ENCODE peak calls at places on chromosomes 2 and 18, in six cellular contexts. K is cardiac muscle cell, H is astrocyte of the spinal cord, N is PC-3, I is nucleus accumbens, M is amniotic epithelial cell. J is an unnamed sample.

GRCh38 chr2:177983183-177983788 is 89.3 kb downstream of the PDE11A start:
- DNase-seq in K (peak), H (peak), N (peak), I (no peak), M (peak), J (peak)

GRCh38 chr18:32769242-32770180 is 3.3 kb downstream of the KLHL14 start:
- DNase-seq in K (peak), H (no peak), N (no peak), I (no peak), M (no peak), J (peak)

GRCh38 chr2:130825231-130825971 is 11.3 kb upstream of the ARHGEF4 start:
- DNase-seq in K (no peak), H (no peak), N (no peak), I (peak), M (no peak), J (no peak)

GRCh38 chr2:1556776-1557466 is 143.7 kb downstream of the TPO start:
- DNase-seq in K (no peak), H (peak), N (peak), I (no peak), M (peak), J (peak)

GRCh38 chr18:61764381-61764780 is 128.4 kb downstream of the RNF152 start:
- DNase-seq in K (no peak), H (no peak), N (no peak), I (no peak), M (peak), J (peak)

GRCh38 chr2:226136739-226137138 is 662.9 kb downstream of the IRS1 start:
- DNase-seq in K (no peak), H (no peak), N (no peak), I (no peak), M (no peak), J (no peak)

GRCh38 chr2:114929225-114929624 is 486.8 kb downstream of the DPP10 start:
- DNase-seq in K (no peak), H (no peak), N (peak), I (no peak), M (no peak), J (no peak)

GRCh38 chr2:102048465-102048864 is 56.7 kb downstream of the IL1R2 start:
- DNase-seq in K (no peak), H (peak), N (no peak), I (no peak), M (peak), J (peak)

GRCh38 chr18:54679318-54680149 is 88.5 kb downstream of the DYNAP start:
- DNase-seq in K (peak), H (peak), N (peak), I (no peak), M (peak), J (peak)

GRCh38 chr2:26532301-26533250 is 54.7 kb upstream of the OTOF start:
- DNase-seq in K (no peak), H (no peak), N (no peak), I (no peak), M (no peak), J (no peak)

GRCh38 chr2:58899692-58900091 is 658.6 kb upstream of the FANCL start:
- DNase-seq in K (no peak), H (peak), N (no peak), I (no peak), M (peak), J (peak)

GRCh38 chr2:202069189-202070050 is 3.6 kb upstream of the KIAA2012 start:
- DNase-seq in K (no peak), H (no peak), N (peak), I (no peak), M (peak), J (no peak)

GRCh38 chr18:3388980-3389379 is 61.0 kb upstream of the TGIF1 start:
- DNase-seq in K (no peak), H (no peak), N (peak), I (no peak), M (no peak), J (no peak)

GRCh38 chr18:9854801-9855676 is 30.7 kb upstream of the TXNDC2 start:
- DNase-seq in K (no peak), H (peak), N (no peak), I (no peak), M (peak), J (peak)

GRCh38 chr18:56517761-56518160 is 120.6 kb downstream of the TXNL1 start:
- DNase-seq in K (no peak), H (no peak), N (no peak), I (no peak), M (no peak), J (no peak)